ENCODE peak calls at places on chromosomes 7 and 10, in five cellular contexts. P, M, L, H and V are unnamed samples.

GRCh38 chr10:44567471-44567870 is 182.6 kb upstream of the CXCL12 start:
- DNase-seq in P (no peak), M (peak; percentile 68), L (no peak), H (no peak), V (no peak)

GRCh38 chr7:143321242-143321641 is 5.3 kb downstream of the CLCN1 start:
- DNase-seq in P (no peak), M (no peak), L (no peak), H (no peak), V (no peak)

GRCh38 chr10:1180836-1181235 is 124.7 kb downstream of the WDR37 start:
- DNase-seq in P (no peak), M (no peak), L (peak; percentile 47), H (peak; percentile 19), V (no peak)

GRCh38 chr10:132995909-132996602 is 53.7 kb upstream of the CFAP46 start:
- DNase-seq in P (no peak), M (no peak), L (no peak), H (no peak), V (no peak)

GRCh38 chr10:132095403-132096113 is 29.8 kb downstream of the JAKMIP3 start:
- DNase-seq in P (no peak), M (no peak), L (no peak), H (no peak), V (no peak)

GRCh38 chr10:13893926-13894325 is 307.2 kb downstream of the PRPF18 start:
- DNase-seq in P (no peak), M (no peak), L (no peak), H (no peak), V (no peak)

GRCh38 chr7:55481126-55481525 is 91.2 kb downstream of the VOPP1 start:
- DNase-seq in P (no peak), M (no peak), L (peak; percentile 63), H (no peak), V (no peak)

GRCh38 chr7:33195264-33195663 is 65.9 kb downstream of the BBS9 start:
- DNase-seq in P (no peak), M (peak; percentile 72), L (no peak), H (no peak), V (no peak)

GRCh38 chr7:36390199-36391090 is 783 bp downstream of the ANLN start:
- DNase-seq in P (peak; percentile 19), M (peak; percentile 28), L (peak; percentile 88), H (peak; percentile 73), V (peak; percentile 76)

GRCh38 chr10:49649294-49649693 is 30.2 kb upstream of the C10orf53 start:
- DNase-seq in P (no peak), M (no peak), L (no peak), H (no peak), V (no peak)

GRCh38 chr10:112382539-112383235 is 8.8 kb downstream of the ACSL5 start:
- DNase-seq in P (no peak), M (no peak), L (no peak), H (no peak), V (no peak)

GRCh38 chr7:138656952-138657351 is 44.2 kb downstream of the SVOPL start:
- DNase-seq in P (no peak), M (no peak), L (no peak), H (no peak), V (no peak)

GRCh38 chr7:138649506-138649905 is 51.7 kb downstream of the SVOPL start:
- DNase-seq in P (no peak), M (no peak), L (no peak), H (no peak), V (no peak)

GRCh38 chr7:138658889-138659288 is 42.3 kb downstream of the SVOPL start:
- DNase-seq in P (no peak), M (no peak), L (no peak), H (no peak), V (no peak)

GRCh38 chr7:138657854-138658386 is 43.2 kb downstream of the SVOPL start:
- DNase-seq in P (no peak), M (no peak), L (no peak), H (no peak), V (no peak)

DNA sequence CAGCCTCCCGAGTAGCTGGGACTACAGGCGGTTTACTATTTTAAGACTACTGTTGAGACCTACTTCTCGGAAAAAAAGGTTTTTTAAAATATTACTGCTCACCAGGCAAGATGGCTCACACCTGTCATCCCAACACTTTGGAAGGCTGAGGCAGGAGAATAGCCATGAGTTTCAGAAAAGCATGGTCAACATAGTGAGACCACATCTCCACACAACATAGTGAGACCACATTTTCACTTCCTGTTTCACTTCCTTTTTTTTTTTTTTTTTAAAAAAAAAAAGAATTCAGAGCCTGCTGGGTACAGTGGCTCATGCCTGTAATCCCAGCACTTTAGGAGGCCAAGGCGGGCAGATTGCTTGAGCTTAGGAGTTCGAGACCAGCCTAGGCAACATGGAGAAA is 46.5 kb downstream of the SVOPL start:
- DNase-seq in P (no peak), M (no peak), L (no peak), H (no peak), V (no peak)
- TF ChIP-seq CTCF in P (no peak), M (no peak), L (no peak), H (no peak), V (no peak)

GRCh38 chr7:101374990-101375389 is 12.3 kb downstream of the COL26A1 start:
- DNase-seq in P (no peak), M (no peak), L (no peak), H (no peak), V (no peak)

GRCh38 chr7:101377189-101377736 is 14.6 kb downstream of the COL26A1 start:
- DNase-seq in P (no peak), M (no peak), L (no peak), H (no peak), V (no peak)

GRCh38 chr7:101381549-101381948 is 18.9 kb downstream of the COL26A1 start:
- DNase-seq in P (no peak), M (no peak), L (no peak), H (no peak), V (no peak)

GRCh38 chr7:101379302-101379701 is 16.6 kb downstream of the COL26A1 start:
- DNase-seq in P (no peak), M (no peak), L (no peak), H (no peak), V (no peak)

GRCh38 chr7:101378808-101379207 is 16.1 kb downstream of the COL26A1 start:
- DNase-seq in P (no peak), M (no peak), L (no peak), H (no peak), V (no peak)
- TF ChIP-seq CTCF in P (no peak), M (no peak), L (no peak), H (no peak), V (no peak)

GRCh38 chr10:48506147-48506917 is 98.5 kb downstream of the ARHGAP22 start:
- DNase-seq in P (no peak), M (no peak), L (no peak), H (no peak), V (no peak)
- TF ChIP-seq CTCF in P (no peak), M (peak; percentile 39), L (no peak), H (peak; percentile 21), V (no peak)

GRCh38 chr10:73218466-73219191 is 28.4 kb downstream of the DNAJC9 start:
- DNase-seq in P (peak; percentile 7), M (no peak), L (no peak), H (no peak), V (no peak)
- TF ChIP-seq CTCF in P (peak; percentile 37), M (peak; percentile 36), L (no peak), H (no peak), V (peak; percentile 40)

GRCh38 chr7:25772802-25773201 is 379.2 kb upstream of the NFE2L3 start:
- DNase-seq in P (no peak), M (no peak), L (no peak), H (no peak), V (no peak)

GRCh38 chr7:25770235-25770634 is 381.8 kb upstream of the NFE2L3 start:
- DNase-seq in P (no peak), M (no peak), L (no peak), H (no peak), V (no peak)

GRCh38 chr7:25774675-25775074 is 377.3 kb upstream of the NFE2L3 start:
- DNase-seq in P (no peak), M (no peak), L (no peak), H (no peak), V (no peak)

GRCh38 chr7:25771491-25771890 is 380.5 kb upstream of the NFE2L3 start:
- DNase-seq in P (no peak), M (no peak), L (no peak), H (no peak), V (no peak)

DNA sequence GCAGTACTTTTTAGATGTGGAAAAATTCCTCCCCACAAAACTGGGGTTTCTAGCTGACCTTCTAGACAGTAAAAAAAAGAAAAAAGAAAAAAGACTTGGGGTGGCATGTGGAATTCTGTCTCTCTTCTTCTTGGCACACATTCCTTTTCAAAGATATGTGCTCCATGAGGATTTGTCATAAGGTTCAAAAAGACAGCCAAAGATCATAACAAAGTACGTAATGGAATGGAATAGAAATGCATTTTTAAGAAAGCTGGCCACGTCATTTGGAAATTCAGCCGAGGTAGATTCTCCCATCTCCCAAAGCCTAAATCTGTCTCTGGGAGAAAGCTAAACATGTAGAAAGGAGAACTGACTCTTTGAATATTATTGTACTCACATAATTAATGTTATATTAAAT is 381.3 kb upstream of the NFE2L3 start:
- DNase-seq in P (no peak), M (no peak), L (no peak), H (no peak), V (no peak)
- TF ChIP-seq CTCF in P (no peak), M (no peak), L (no peak), H (no peak), V (no peak)

DNA sequence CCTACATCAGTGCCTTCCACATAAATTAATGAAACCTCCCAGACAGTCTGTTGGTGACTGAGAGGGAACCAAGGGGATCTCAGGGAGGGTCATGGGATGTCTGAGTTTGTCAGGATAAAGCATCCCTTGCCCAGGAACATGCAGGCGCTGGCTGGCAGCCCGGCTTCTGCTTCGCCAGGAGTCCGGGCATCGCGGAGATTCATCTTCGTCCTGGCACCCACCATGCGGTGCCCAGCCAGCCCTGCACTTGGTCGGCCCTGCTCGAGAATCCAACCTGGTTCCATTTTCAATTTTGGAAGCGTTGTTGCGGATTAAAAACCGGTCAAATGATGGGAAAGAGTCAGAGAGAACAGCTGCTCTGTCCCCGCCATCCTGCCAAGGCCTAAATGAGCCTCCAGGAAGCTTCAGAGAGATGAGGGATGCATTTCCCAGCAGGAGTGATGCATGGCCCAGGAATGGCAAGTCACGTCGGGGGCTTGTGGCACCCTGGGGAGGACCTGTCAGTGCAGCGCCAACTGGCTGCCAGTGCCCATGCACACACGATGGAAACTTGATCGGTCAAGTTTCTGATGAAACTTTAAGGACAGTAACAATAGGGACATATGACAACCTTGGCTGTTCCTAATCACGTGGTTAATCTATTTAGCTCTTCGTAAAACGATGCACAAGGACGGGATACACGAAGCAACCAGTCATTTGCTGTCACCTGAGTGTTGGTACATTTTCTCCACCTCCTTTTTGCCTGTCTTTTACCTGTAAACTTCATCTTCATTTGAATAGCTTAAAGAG is 260.8 kb upstream of the MKI67 start:
- DNase-seq in P (no peak), M (no peak), L (no peak), H (peak; percentile 86), V (no peak)
- TF ChIP-seq CTCF in P (no peak), M (no peak), L (no peak), H (no peak), V (no peak)

GRCh38 chr7:1144269-1144771 is 15.7 kb downstream of the ZFAND2A start:
- DNase-seq in P (peak; percentile 54), M (no peak), L (peak; percentile 71), H (peak; percentile 50), V (no peak)
- TF ChIP-seq CTCF in P (peak; percentile 27), M (peak; percentile 34), L (peak; percentile 30), H (peak; percentile 31), V (no peak)

DNA sequence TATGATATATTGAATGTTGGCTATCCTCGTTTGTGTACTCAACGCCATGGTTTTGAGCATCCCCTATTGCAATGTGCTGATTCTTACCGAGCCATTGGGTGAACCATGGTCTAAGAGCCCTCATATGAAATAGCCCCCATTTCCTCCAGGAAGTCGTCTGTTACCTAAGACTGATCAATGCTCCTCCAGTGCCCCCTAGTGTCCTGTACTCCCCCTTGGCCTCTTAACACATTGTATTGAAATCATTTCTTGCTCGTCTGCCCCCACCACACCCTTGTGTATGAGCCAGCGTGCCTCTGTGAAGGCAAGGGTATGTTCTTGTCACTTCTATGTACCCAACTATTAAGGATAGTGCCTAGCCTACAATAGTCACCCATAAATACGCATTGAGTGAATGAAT is 11.2 kb upstream of the SLC35B4 start:
- DNase-seq in P (peak; percentile 73), M (no peak), L (no peak), H (no peak), V (no peak)
- TF ChIP-seq CTCF in P (peak; percentile 63), M (peak; percentile 49), L (peak; percentile 47), H (peak; percentile 17), V (peak; percentile 42)